ENCODE peak calls at places on chromosomes 3 and 15, in four cellular contexts. F, D, X and I are unnamed samples.

GRCh38 chr3:15646924-15647511 is 45.5 kb downstream of the BTD start:
- DNase-seq in X (peak), D (peak), F (no peak), I (peak)

GRCh38 chr15:100042558-100042957 is 299.2 kb downstream of the ADAMTS17 start:
- DNase-seq in F (no peak), D (no peak), X (no peak), I (no peak)

GRCh38 chr3:111864821-111865656 is 6.0 kb downstream of the PHLDB2 start:
- DNase-seq in F (no peak), D (no peak), X (no peak), I (no peak)

GRCh38 chr15:51874751-51875644 is 45.5 kb downstream of the TMOD3 start:
- DNase-seq in X (peak), F (no peak), D (peak), I (peak)

GRCh38 chr15:29029651-29030195 is 143.9 kb downstream of the APBA2 start:
- DNase-seq in F (no peak), D (no peak), X (no peak), I (no peak)

GRCh38 chr15:36527512-36528162 is 51.8 kb upstream of the CDIN1 start:
- DNase-seq in F (no peak), D (no peak), X (no peak), I (no peak)

GRCh38 chr3:146250449-146251382 is at the start of gene PLSCR4:
- DNase-seq in X (peak), F (peak), D (peak), I (peak)

GRCh38 chr15:74202461-74203401 is at the start of gene STRA6:
- DNase-seq in D (no peak), X (peak), F (no peak), I (no peak)

GRCh38 chr15:49044761-49045571 is 1.3 kb downstream of the SECISBP2L start:
- DNase-seq in D (no peak), F (no peak), X (no peak), I (no peak)

GRCh38 chr15:43067717-43068461 is 37.9 kb downstream of the UBR1 start:
- DNase-seq in X (no peak), F (no peak), D (no peak), I (peak)

GRCh38 chr3:122609798-122610559 is 32.5 kb downstream of the PARP15 start:
- DNase-seq in X (peak), D (no peak), F (no peak), I (peak)

GRCh38 chr15:88605507-88606436 is 15.4 kb upstream of the AEN start:
- DNase-seq in X (no peak), D (no peak), F (no peak), I (no peak)

GRCh38 chr3:151107701-151108100 is 22.2 kb downstream of the MED12L start:
- DNase-seq in F (no peak), D (no peak), X (no peak), I (no peak)

GRCh38 chr3:50237754-50238548 is 1.9 kb downstream of the GNAI2 start:
- DNase-seq in D (peak), F (peak), X (no peak), I (peak)

GRCh38 chr3:50236484-50237132 is 604 bp downstream of the GNAI2 start:
- DNase-seq in X (no peak), F (no peak), D (no peak), I (no peak)

GRCh38 chr3:50237133-50237651 is 1.2 kb downstream of the GNAI2 start:
- DNase-seq in X (no peak), D (no peak), F (no peak), I (no peak)

GRCh38 chr3:50238549-50239026 is 2.6 kb downstream of the GNAI2 start:
- DNase-seq in F (no peak), D (peak), X (no peak), I (peak)

DNA sequence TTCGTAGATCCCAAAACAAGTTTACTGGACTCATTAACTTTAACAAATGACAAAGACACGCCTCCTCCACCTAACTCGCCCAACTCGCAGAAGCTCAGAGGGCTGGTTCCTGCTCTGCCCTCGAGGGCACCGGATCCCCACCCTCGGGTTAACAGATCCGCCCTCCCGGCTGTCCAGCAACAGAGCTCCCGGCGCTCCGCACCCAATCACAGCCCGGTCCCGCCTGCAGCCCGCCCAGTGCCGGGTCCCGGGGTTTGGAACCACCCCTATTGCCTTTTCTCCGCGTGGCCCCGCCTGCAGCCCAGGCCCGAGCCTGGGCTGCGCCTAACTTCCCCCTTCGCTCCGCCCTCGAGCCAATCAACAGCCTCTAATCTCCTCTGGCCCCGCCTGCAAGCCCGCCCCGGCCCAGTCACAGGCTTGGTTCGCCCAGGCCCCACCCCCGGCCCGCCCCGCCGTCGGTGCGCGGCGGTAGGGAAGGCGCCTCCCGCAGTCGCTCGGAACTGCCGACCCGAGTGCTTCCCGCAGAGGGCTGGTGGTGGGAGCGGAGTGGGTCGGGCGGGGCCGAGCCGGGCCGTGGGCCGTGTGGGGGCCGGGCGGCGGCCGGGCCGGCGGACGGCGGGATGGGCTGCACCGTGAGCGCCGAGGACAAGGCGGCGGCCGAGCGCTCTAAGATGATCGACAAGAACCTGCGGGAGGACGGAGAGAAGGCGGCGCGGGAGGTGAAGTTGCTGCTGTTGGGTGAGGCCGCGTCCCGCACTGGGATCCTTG is at the start of gene GNAI2:
- DNase-seq in D (peak), F (peak), X (peak), I (peak)
- TF ChIP-seq POLR2A in D (peak), F (peak), X (peak), I (peak)

GRCh38 chr3:123652346-123652984 is 67.6 kb upstream of the HACD2 start:
- DNase-seq in F (no peak), X (peak), D (peak), I (peak)
- TF ChIP-seq POLR2A in F (no peak), X (no peak), D (no peak), I (no peak)

DNA sequence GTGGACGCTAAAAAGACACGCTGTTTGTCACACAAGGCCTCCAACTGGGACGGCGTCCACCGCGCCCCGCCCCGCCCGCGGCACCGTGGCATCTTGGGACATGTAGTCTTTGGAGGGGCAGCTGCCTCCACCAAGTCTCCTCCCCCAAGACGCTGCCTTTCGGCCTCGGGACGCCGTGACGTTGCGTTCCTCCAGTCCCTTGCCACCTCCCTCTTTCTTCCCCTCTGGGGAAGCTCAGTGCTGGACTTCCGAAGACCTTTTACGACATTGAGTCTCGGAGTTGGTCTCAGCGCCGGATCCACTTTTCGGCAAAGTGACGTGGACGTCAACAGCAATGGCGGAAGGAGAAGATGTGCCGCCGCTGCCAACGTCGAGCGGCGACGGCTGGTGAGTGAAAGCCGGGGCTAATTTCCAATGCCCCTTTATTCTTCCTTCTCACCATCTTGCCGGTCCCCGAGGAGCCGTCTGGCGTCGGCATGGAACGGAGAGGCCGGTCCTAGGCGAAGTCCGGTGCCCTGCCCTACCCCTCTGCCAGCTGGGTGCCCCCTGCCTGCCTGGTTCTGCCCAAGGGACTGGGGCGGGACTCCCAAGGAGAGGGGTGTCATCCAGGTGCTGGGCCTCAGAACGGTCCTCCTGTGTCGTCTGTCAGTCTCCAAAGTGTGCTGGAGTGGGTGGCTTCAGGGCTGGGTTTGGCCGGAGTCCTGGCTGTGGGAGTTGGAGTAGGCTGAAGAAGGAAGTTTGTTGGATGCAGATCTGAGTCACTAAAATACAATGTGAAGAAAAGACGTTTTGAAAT is at the start of gene TBC1D23:
- DNase-seq in F (peak), X (peak), D (peak), I (peak)
- TF ChIP-seq POLR2A in F (peak), X (peak), D (peak), I (peak)

DNA sequence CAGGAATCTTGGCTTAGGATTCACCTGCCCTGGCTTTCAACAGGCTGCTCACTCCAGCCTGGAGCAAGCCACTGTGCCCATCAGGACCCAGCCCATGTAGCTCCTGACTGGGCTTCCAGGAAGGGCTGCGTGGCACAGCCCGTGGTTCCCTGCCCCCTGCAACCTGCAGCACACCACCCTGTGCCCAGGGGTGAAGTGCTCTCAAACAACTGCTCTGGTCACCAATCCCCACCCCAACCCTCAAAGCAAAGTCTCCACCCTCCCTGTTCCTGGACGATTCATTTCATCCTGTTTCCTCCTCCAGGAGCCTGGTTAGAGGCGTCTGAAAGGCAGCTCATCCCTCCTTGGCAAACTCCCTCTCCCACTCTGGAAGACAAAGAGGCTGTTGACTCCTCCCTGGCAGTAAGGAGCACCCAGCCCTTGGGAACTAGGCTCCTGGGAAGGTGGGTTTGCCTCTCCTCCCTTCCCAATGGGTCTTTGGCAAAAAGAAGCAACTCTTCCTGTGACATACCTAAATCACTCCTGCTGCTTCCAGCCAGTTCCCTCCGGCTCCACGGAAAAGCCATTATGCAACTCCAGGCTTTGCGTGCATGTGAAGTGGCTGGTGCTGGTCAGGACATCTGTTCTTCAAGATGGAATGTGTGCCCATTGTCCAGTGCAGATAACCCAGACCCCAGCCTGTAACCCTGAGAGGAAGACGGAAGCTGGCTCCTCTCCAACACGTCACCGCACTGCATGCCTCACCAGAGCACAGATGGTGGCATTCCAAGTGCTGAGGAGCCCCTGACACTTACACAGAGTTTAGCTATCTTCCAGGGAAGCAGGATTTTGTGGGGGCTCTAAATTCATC is 29.1 kb upstream of the VIPR1 start:
- DNase-seq in D (no peak), X (no peak), F (no peak), I (no peak)
- TF ChIP-seq POLR2A in D (no peak), X (no peak), F (no peak), I (no peak)

GRCh38 chr3:9947025-9947995 is 4.9 kb downstream of the PRRT3 start:
- DNase-seq in D (peak), F (no peak), X (peak), I (no peak)
- TF ChIP-seq POLR2A in D (no peak), F (no peak), X (peak), I (no peak)

DNA sequence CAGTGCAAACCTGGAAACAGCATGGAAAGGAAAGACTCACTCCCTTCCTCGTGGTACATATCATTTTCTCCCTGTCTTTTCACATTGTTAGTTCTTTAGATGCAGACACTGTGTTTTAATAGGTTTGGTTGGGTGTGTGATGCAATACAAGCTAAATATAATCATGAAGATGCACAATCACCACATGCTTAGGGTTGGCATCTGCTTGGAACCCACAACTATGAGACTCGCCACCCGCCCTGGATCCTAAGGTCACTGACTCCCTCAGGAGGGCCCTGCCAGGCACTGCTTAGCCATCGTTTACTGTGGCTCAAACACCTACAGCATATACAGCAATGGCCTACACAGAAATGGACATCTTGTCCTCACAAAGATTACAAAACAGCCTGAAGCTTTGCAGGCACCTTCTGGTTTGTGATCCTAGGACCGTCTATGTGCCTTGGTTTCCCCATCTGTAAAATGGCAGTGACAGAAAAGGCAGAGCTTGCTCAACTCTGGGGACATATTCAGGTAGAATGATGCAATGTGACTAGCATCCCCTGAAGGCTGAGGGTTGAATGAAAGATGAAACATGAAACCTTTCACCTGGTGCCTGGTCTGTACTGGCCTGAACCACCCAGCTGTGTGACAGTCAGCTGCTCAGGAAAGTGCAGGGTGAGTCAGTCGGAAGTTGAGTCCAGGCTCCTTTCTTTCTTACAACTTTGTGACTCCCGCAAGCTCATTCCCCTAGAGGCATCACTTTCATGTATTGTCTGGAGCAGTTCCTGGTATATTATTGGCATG is 123.6 kb upstream of the PFN2 start:
- DNase-seq in D (no peak), F (no peak), X (no peak), I (no peak)
- TF ChIP-seq POLR2A in D (no peak), F (no peak), X (no peak), I (no peak)

DNA sequence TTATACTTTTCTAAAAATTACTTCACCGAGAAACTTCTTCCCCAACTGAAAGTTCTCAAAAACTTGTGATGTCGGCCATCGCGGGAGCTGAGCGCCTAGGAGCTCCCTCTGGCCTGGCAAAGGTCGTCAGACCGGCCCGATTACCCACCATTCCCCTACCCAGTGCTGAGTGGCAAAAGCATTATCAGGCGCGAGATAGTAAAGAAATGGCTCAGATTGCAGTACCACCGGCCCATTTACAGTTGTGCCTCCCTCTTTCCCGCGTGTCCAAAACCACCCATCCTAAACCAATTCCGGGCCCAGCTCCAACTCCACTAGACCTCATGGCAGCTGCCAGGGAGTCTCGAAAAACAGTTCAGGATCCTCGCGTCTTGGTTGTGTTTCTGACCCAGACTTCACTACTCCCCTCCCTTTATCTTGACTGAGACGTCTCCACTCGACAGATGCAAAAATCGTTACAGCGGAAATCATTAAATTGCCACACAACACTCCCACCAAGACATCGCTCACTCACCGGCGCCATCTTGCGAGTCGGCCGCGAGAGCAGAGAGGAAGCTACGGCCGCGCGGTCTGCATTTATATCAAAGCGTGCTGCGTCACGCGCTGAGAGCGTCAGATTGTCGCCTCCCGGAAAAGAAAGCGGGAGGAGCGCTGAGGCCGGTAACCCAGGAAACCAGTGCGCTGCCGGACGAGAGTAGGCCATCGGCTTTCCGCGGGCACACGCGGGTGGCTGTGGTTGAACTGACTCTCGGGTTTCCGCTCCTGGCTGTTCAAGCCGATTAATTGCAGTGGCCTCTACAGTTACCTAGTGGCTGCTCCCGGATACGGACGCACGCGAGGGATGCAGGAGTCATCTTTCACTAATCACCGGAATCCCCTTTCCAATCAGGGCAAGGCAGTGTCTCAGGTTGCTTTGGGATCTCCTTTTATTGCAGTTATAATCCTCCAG is at the start of gene RPL22L1:
- DNase-seq in X (peak), F (no peak), D (peak), I (peak)
- TF ChIP-seq POLR2A in X (peak), F (peak), D (peak), I (peak)

GRCh38 chr3:59290358-59290757 is 240.5 kb upstream of the CFAP20DC start:
- DNase-seq in D (no peak), F (no peak), X (no peak), I (no peak)

GRCh38 chr3:59286791-59287531 is 237.1 kb upstream of the CFAP20DC start:
- DNase-seq in X (no peak), D (no peak), F (no peak), I (no peak)

GRCh38 chr3:59289836-59290235 is 240.0 kb upstream of the CFAP20DC start:
- DNase-seq in D (no peak), F (no peak), X (no peak), I (no peak)
- TF ChIP-seq POLR2A in D (no peak), F (no peak), X (no peak), I (no peak)

DNA sequence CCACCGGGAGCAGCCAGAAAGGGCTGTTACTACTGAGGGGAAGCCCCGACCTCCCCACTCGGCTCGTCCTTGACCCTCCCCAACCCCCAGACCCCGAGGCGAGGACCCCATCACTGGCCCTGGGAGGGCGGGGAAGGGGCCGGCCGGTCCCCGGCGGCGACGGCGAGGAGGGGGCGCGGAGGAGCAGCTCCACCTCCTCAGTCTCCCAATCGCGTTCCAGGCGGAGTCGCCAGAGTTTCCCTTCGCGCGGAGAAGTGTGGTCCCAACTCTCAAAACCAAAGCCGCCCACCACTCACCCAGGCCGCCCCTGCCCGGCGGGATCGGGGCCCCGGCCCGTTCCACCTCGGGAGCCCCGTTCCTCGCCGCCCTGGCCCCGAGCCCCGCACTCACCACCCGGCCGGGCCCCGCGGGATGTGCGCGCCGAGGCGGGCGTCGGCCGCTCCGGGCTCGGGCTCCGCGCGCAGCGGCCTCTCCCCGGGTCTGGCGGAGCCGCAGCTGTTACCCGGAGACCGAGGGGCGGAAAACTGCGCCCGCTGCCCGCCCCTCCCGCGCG is 947 bp downstream of the PLXNB1 start:
- DNase-seq in F (no peak), D (peak), X (no peak), I (no peak)
- TF ChIP-seq POLR2A in F (peak), D (peak), X (no peak), I (no peak)